ENCODE peak calls at places on chromosome 11, in four cellular contexts. Y, V, O and Z are unnamed samples.

GRCh38 chr11:70268526-70268925 is 2.0 kb upstream of the PPFIA1 start:
- DNase-seq in O (no peak), V (no peak), Y (no peak), Z (no peak)

GRCh38 chr11:128653828-128654231 is 40.0 kb upstream of the FLI1 start:
- DNase-seq in O (no peak), Y (no peak), V (peak), Z (peak)

GRCh38 chr11:69665669-69666068 is 9.5 kb downstream of the LTO1 start:
- DNase-seq in Y (no peak), V (no peak), O (no peak), Z (no peak)

GRCh38 chr11:77082838-77083552 is 16.2 kb downstream of the CAPN5 start:
- DNase-seq in O (no peak), V (no peak), Y (no peak), Z (no peak)

GRCh38 chr11:72037554-72038311 is 39.0 kb downstream of the IL18BP start:
- DNase-seq in Y (no peak), O (no peak), V (peak), Z (no peak)

GRCh38 chr11:7186190-7186589 is 65.5 kb upstream of the SYT9 start:
- DNase-seq in O (no peak), V (no peak), Y (no peak), Z (no peak)

GRCh38 chr11:119983240-119983732 is 154.6 kb downstream of the TRIM29 start:
- DNase-seq in V (no peak), Y (no peak), O (no peak), Z (no peak)

GRCh38 chr11:88051386-88051785 is 123.9 kb downstream of the RAB38 start:
- DNase-seq in Y (no peak), O (no peak), V (peak), Z (no peak)

GRCh38 chr11:102527701-102528100 is 2.8 kb downstream of the MMP7 start:
- DNase-seq in V (no peak), O (no peak), Y (no peak), Z (no peak)

GRCh38 chr11:19092342-19092741 is 24.6 kb upstream of the ZDHHC13 start:
- DNase-seq in V (no peak), Y (no peak), O (no peak), Z (no peak)

GRCh38 chr11:3831378-3832239 is 9.2 kb downstream of the RHOG start:
- DNase-seq in V (no peak), Y (no peak), O (no peak), Z (no peak)

GRCh38 chr11:35012467-35013191 is 96.2 kb downstream of the PDHX start:
- DNase-seq in O (no peak), V (no peak), Y (no peak), Z (no peak)

GRCh38 chr11:57001674-57002401 is 13.1 kb downstream of the OR5AK2 start:
- DNase-seq in Y (no peak), V (peak), O (no peak), Z (no peak)

GRCh38 chr11:77821349-77821851 is 456 bp downstream of the AAMDC start:
- DNase-seq in O (no peak), Y (no peak), V (peak), Z (no peak)

GRCh38 chr11:15864021-15864805 is 492.1 kb downstream of the SOX6 start:
- DNase-seq in O (no peak), Y (no peak), V (no peak), Z (no peak)

GRCh38 chr11:16844268-16844667 is 105.8 kb downstream of the C11orf58 start:
- DNase-seq in O (no peak), Y (no peak), V (no peak), Z (no peak)

GRCh38 chr11:75439495-75440120 is 6.6 kb upstream of the KLHL35 start:
- DNase-seq in O (no peak), V (no peak), Y (no peak), Z (no peak)

GRCh38 chr11:75441804-75442132 is 8.8 kb upstream of the KLHL35 start:
- DNase-seq in O (no peak), Y (no peak), V (no peak), Z (no peak)

GRCh38 chr11:75443043-75443442 is 10.0 kb upstream of the KLHL35 start:
- DNase-seq in Y (no peak), V (no peak), O (no peak), Z (no peak)

GRCh38 chr11:75440960-75441803 is 8.2 kb upstream of the KLHL35 start:
- DNase-seq in O (no peak), Y (no peak), V (no peak), Z (no peak)

DNA sequence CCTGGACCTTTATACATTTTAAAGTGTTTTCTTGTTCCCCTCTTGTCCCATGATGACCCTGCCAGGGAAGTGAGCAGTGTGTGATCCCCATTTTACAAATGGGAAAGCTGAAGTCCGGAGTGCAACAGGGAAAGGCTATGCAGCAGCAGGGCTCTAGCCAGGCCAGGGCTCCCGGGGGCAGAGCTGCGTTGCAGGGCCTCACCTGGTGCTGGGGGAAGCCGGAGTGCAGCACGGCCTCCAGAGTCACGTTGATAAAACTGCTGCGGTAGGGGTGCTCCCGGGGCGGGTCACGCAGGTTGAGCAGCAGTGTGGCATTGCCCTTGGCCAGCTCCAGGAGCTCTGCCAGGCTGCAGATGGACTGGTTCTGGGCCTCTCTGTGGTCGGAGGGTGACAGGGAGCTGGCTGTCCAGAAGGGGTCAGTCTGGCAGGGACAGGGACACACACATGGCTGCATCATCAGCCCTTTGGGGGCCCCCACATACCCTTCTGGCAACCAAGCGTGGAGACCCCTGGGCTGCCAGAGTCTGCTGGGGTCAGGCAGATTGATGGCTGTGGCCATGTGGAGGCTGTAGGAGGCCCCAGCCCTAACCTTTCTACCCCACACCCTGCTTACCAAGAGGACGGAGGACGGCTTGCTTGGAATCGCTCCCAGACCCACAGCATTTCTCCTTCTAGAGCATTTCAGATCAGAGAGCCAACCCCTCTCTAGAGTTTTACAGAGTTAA is 9.3 kb upstream of the KLHL35 start:
- DNase-seq in V (no peak), O (no peak), Y (no peak), Z (no peak)
- TF ChIP-seq CTCF in V (no peak), O (no peak), Y (no peak), Z (no peak)

GRCh38 chr11:117814204-117814765 is 10.3 kb downstream of the FXYD2 start:
- DNase-seq in O (no peak), Y (no peak), V (no peak), Z (no peak)
- H3K4me3 ChIP-seq in O (no peak), Y (no peak), V (no peak), Z (no peak)

GRCh38 chr11:96050435-96051182 is 126.7 kb upstream of the MTMR2 start:
- DNase-seq in O (no peak), V (no peak), Y (no peak), Z (peak)

GRCh38 chr11:96049426-96049825 is 125.5 kb upstream of the MTMR2 start:
- DNase-seq in Y (no peak), V (peak), O (no peak), Z (no peak)

GRCh38 chr11:96044311-96044710 is 120.4 kb upstream of the MTMR2 start:
- DNase-seq in O (no peak), Y (no peak), V (no peak), Z (no peak)

GRCh38 chr11:96044747-96045146 is 120.8 kb upstream of the MTMR2 start:
- DNase-seq in V (no peak), O (no peak), Y (no peak), Z (no peak)

DNA sequence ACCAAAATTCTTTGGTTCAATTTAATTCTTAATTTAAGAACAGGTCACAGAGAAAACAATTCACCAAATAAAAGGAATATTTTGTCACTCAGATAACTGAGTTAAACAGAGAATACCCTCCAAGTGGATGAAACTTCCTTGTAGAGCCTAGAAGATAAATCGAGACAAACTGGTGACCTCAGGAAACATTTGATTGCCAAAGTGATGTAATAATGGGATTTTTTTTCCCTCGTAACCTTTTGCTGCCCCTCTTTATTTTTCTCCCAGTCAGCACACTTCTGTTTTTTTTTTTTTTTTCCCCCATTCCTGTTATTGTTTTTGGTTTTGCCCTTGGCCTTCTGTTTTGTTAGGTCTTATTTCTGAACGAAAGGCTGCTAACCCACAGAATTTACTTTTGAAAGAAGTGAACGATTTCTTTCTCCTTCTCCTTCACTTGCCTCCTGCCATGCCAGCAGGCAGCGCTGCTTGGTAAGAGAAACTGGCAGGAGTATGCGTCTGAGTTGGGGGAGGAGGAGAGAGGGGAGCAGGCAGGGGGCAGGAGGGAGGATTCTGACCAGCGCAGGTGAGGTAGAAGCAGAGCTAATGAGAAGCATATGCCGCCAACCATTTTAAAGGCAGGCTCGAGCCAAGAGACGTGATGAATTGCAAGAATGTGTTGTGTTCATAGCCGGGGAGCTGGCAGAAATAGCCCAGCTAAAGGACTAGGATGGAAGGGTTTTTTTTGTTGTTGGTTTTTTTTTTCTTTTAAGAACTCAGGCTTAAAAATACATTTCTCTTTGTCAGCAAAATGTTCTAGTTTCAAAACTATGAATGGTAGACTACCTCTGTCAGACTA is 121.9 kb upstream of the MTMR2 start:
- DNase-seq in O (no peak), Y (no peak), V (no peak), Z (peak)
- TF ChIP-seq CTCF in O (peak), Y (no peak), V (peak), Z (peak)

DNA sequence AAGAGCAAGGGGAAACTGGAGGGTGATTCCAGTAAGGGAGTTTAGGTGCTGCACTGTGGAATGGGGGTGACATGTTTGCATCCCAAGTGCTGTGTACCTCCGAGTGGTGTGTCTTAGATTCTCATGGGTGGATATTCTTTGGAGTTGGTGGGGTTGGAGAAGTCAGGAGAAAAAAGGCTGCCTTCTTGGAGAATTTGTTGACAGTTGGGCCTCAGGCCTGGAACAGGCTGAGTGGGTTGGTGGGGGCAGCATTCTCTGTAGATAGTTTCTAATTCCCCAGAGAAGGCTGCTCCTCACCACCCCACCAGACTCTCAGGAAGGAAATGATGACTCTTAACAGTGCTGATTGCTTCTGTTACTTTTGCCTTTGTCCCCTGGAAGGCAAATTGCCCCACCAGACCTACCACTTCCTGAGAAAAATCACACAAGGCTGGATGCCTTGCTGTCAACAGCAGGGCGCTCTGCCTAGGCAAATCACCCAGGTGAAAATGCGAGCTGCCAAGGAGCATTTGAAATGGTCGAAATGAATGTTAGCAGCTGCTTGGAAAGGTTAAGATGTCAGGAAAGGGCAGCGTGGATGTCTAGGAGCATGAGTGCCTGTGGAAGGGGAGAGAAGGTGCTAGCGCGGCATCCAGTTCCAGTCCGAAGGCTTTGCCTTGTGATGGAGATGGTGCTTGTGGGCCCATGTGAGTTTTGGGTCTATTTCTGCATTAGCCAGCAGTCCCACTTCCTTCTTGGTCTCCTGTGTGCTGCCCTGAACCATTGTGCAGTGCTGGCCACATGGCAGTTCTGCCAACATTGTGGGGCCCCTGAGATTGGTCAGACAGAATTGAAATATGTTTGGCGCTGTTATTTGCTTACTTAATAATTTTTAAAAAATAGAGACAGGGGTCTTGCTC is 29.7 kb upstream of the SORL1-AS1 start:
- DNase-seq in V (no peak), Y (peak), O (no peak), Z (no peak)
- H3K4me3 ChIP-seq in V (no peak), Y (peak), O (no peak), Z (no peak)

GRCh38 chr11:131458421-131458820 is 88.0 kb downstream of the NTM start:
- DNase-seq in V (no peak), O (no peak), Y (no peak), Z (no peak)
- TF ChIP-seq CTCF in V (no peak), O (no peak), Y (no peak), Z (no peak)

DNA sequence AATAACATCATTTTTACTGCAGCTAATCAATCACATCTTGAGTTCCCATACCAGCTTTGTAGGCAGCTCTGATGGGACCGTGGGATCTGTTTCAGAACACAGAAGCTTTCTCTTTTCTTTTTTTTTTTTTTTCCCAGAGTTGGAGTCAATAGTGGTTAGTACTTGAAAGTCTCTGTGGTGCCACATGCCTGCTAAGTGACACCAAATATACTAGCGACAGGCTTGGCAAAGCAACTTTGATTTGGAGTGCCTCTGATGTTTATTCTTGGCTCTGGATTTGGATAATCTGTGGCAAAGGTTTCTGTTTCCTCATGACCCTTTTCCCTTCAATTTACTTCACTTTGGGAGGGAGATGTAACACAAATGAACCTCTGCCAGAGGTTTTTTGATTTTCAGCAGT is 681.4 kb upstream of the TENM4 start:
- DNase-seq in V (no peak), O (no peak), Y (no peak), Z (no peak)
- H3K4me3 ChIP-seq in V (no peak), O (no peak), Y (no peak), Z (no peak)